ENCODE peak calls at places on chromosomes 2 and 18, in four cellular contexts. One of them, this sample, is unnamed.

GRCh38 chr2:235611337-235611736 is 117.5 kb downstream of the AGAP1 start:
- DNase-seq in AG10803: no peak
- DNase-seq in GM04503: no peak
- DNase-seq in NCI-H2171 treated with DMSO at 0.1 percent for 48 hours: peak
- DNase-seq in this sample: no peak

GRCh38 chr2:64865073-64865830 is 123.9 kb upstream of the SLC1A4 start:
- DNase-seq in GM04503: no peak
- DNase-seq in AG10803: peak
- DNase-seq in NCI-H2171 treated with DMSO at 0.1 percent for 48 hours: peak
- DNase-seq in this sample: peak

GRCh38 chr2:239143858-239144712 is 256.7 kb downstream of the HDAC4 start:
- DNase-seq in AG10803: peak
- DNase-seq in NCI-H2171 treated with DMSO at 0.1 percent for 48 hours: no peak
- DNase-seq in GM04503: no peak
- DNase-seq in this sample: peak

GRCh38 chr18:48442761-48443160 is 33.6 kb upstream of the ZBTB7C start:
- DNase-seq in AG10803: no peak
- DNase-seq in NCI-H2171 treated with DMSO at 0.1 percent for 48 hours: no peak
- DNase-seq in GM04503: no peak
- DNase-seq in this sample: no peak

GRCh38 chr2:148927010-148927409 is 52.0 kb downstream of the KIF5C start:
- DNase-seq in GM04503: no peak
- DNase-seq in AG10803: no peak
- DNase-seq in NCI-H2171 treated with DMSO at 0.1 percent for 48 hours: no peak
- DNase-seq in this sample: no peak

GRCh38 chr2:174680221-174680620 is 82.6 kb upstream of the WIPF1 start:
- DNase-seq in AG10803: no peak
- DNase-seq in NCI-H2171 treated with DMSO at 0.1 percent for 48 hours: no peak
- DNase-seq in GM04503: no peak
- DNase-seq in this sample: no peak

GRCh38 chr2:188078544-188078943 is 213.1 kb upstream of the GULP1 start:
- DNase-seq in NCI-H2171 treated with DMSO at 0.1 percent for 48 hours: no peak
- DNase-seq in AG10803: no peak
- DNase-seq in GM04503: no peak
- DNase-seq in this sample: no peak

GRCh38 chr2:161238559-161239415 is 69.4 kb upstream of the PSMD14 start:
- DNase-seq in GM04503: no peak
- DNase-seq in AG10803: peak
- DNase-seq in NCI-H2171 treated with DMSO at 0.1 percent for 48 hours: peak
- DNase-seq in this sample: peak

GRCh38 chr2:84474176-84474575 is 15.1 kb upstream of the SUCLG1 start:
- DNase-seq in NCI-H2171 treated with DMSO at 0.1 percent for 48 hours: no peak
- DNase-seq in GM04503: no peak
- DNase-seq in AG10803: no peak
- DNase-seq in this sample: no peak

GRCh38 chr2:5690231-5690630 is 2.0 kb upstream of the SOX11 start:
- DNase-seq in GM04503: no peak
- DNase-seq in NCI-H2171 treated with DMSO at 0.1 percent for 48 hours: peak
- DNase-seq in AG10803: no peak
- DNase-seq in this sample: no peak

GRCh38 chr2:17257194-17257909 is 260.9 kb downstream of the RAD51AP2 start:
- DNase-seq in NCI-H2171 treated with DMSO at 0.1 percent for 48 hours: no peak
- DNase-seq in AG10803: no peak
- DNase-seq in GM04503: no peak
- DNase-seq in this sample: peak

GRCh38 chr18:853471-853870 is 41.4 kb upstream of the YES1 start:
- DNase-seq in GM04503: no peak
- DNase-seq in NCI-H2171 treated with DMSO at 0.1 percent for 48 hours: no peak
- DNase-seq in AG10803: no peak
- DNase-seq in this sample: no peak

GRCh38 chr2:160053946-160054345 is 8.5 kb downstream of the PLA2R1 start:
- DNase-seq in AG10803: no peak
- DNase-seq in NCI-H2171 treated with DMSO at 0.1 percent for 48 hours: no peak
- DNase-seq in GM04503: no peak
- DNase-seq in this sample: no peak

GRCh38 chr18:9898792-9899549 is 13.2 kb downstream of the TXNDC2 start:
- DNase-seq in AG10803: peak
- DNase-seq in GM04503: no peak
- DNase-seq in NCI-H2171 treated with DMSO at 0.1 percent for 48 hours: peak
- DNase-seq in this sample: peak

GRCh38 chr18:79011300-79011870 is 31.8 kb downstream of the SALL3 start:
- DNase-seq in AG10803: no peak
- DNase-seq in NCI-H2171 treated with DMSO at 0.1 percent for 48 hours: no peak
- DNase-seq in GM04503: no peak
- DNase-seq in this sample: no peak

GRCh38 chr2:238489896-238490295 is 63.2 kb downstream of the ASB1 start:
- DNase-seq in NCI-H2171 treated with DMSO at 0.1 percent for 48 hours: no peak
- DNase-seq in GM04503: no peak
- DNase-seq in AG10803: no peak
- DNase-seq in this sample: no peak

GRCh38 chr2:217114117-217114516 is 254.3 kb upstream of the TNP1 start:
- DNase-seq in AG10803: no peak
- DNase-seq in NCI-H2171 treated with DMSO at 0.1 percent for 48 hours: no peak
- DNase-seq in GM04503: no peak
- DNase-seq in this sample: no peak

GRCh38 chr2:98524168-98524567 is 79.5 kb downstream of the INPP4A start:
- DNase-seq in GM04503: no peak
- DNase-seq in AG10803: no peak
- DNase-seq in NCI-H2171 treated with DMSO at 0.1 percent for 48 hours: peak
- DNase-seq in this sample: no peak

GRCh38 chr2:235954888-235955480 is 213.2 kb downstream of the GBX2 start:
- DNase-seq in GM04503: no peak
- DNase-seq in NCI-H2171 treated with DMSO at 0.1 percent for 48 hours: no peak
- DNase-seq in AG10803: no peak
- DNase-seq in this sample: no peak

GRCh38 chr2:123513351-123513750 is 511.7 kb upstream of the CNTNAP5 start:
- DNase-seq in GM04503: no peak
- DNase-seq in NCI-H2171 treated with DMSO at 0.1 percent for 48 hours: no peak
- DNase-seq in AG10803: no peak
- DNase-seq in this sample: no peak

GRCh38 chr2:174247474-174248186 is 702 bp downstream of the OLA1 start:
- DNase-seq in AG10803: peak
- DNase-seq in GM04503: no peak
- DNase-seq in NCI-H2171 treated with DMSO at 0.1 percent for 48 hours: no peak
- DNase-seq in this sample: peak

GRCh38 chr2:23499419-23499818 is 114.4 kb downstream of the KLHL29 start:
- DNase-seq in GM04503: no peak
- DNase-seq in NCI-H2171 treated with DMSO at 0.1 percent for 48 hours: no peak
- DNase-seq in AG10803: no peak
- DNase-seq in this sample: no peak

GRCh38 chr2:162114291-162114690 is 37.8 kb downstream of the GCG start:
- DNase-seq in GM04503: no peak
- DNase-seq in AG10803: no peak
- DNase-seq in NCI-H2171 treated with DMSO at 0.1 percent for 48 hours: no peak
- DNase-seq in this sample: no peak

GRCh38 chr2:51013060-51013746 is 18.7 kb downstream of the NRXN1 start:
- DNase-seq in NCI-H2171 treated with DMSO at 0.1 percent for 48 hours: peak
- DNase-seq in AG10803: no peak
- DNase-seq in GM04503: no peak
- DNase-seq in this sample: no peak